ENCODE peak calls at places on chromosomes 5 and 9, in seven cellular contexts. G, H, X, Y, O, A and Q are unnamed samples.

GRCh38 chr5:2767089-2767488 is 15.6 kb upstream of the IRX2 start:
- DNase-seq in H (no peak), G (no peak), A (no peak), X (no peak), Y (no peak), O (no peak), Q (no peak)

GRCh38 chr9:25691786-25692185 is 13.5 kb upstream of the TUSC1 start:
- DNase-seq in H (no peak), X (no peak), A (no peak), Y (no peak), O (no peak), G (no peak), Q (no peak)

GRCh38 chr9:79346350-79347020 is 225.3 kb upstream of the TLE4 start:
- DNase-seq in X (no peak), Y (no peak), H (no peak), O (no peak), A (no peak), G (no peak), Q (no peak)

GRCh38 chr5:44613951-44614350 is 194.8 kb upstream of the MRPS30 start:
- DNase-seq in G (no peak), H (no peak), Y (no peak), X (no peak), O (no peak), A (no peak), Q (no peak)

GRCh38 chr5:81429363-81429762 is 35.4 kb upstream of the ACOT12 start:
- DNase-seq in Y (no peak), O (no peak), G (no peak), H (no peak), A (no peak), X (no peak), Q (no peak)

GRCh38 chr9:115198018-115198417 is 80.1 kb upstream of the TNC start:
- DNase-seq in Y (no peak), H (no peak), X (no peak), G (no peak), A (no peak), O (no peak), Q (no peak)

GRCh38 chr9:82903503-82903902 is 159.4 kb downstream of the RASEF start:
- DNase-seq in Y (no peak), A (no peak), H (no peak), X (no peak), O (no peak), G (no peak), Q (peak; percentile 28)

GRCh38 chr5:16131878-16132277 is 47.7 kb downstream of the MARCHF11 start:
- DNase-seq in H (no peak), Y (no peak), X (no peak), O (no peak), A (no peak), G (no peak), Q (no peak)

GRCh38 chr9:120757268-120757900 is 35.8 kb downstream of the FBXW2 start:
- DNase-seq in O (no peak), Y (no peak), A (no peak), X (no peak), H (no peak), G (no peak), Q (no peak)

GRCh38 chr5:18113724-18114123 is 479.5 kb downstream of the TAF11L14 start:
- DNase-seq in G (no peak), O (no peak), A (no peak), H (no peak), X (no peak), Y (no peak), Q (no peak)

GRCh38 chr5:32836176-32836575 is 125.1 kb downstream of the NPR3 start:
- DNase-seq in X (no peak), A (no peak), O (no peak), G (no peak), H (no peak), Y (no peak), Q (no peak)

GRCh38 chr5:180816608-180817534 is 14.3 kb upstream of the MGAT1 start:
- DNase-seq in Y (no peak), X (no peak), G (no peak), H (no peak), O (no peak), A (no peak), Q (peak; percentile 54)

GRCh38 chr9:99158629-99159028 is 53.7 kb downstream of the TGFBR1 start:
- DNase-seq in X (no peak), O (no peak), Y (no peak), G (no peak), H (peak; percentile 38), A (no peak), Q (no peak)

GRCh38 chr9:37191403-37192089 is 71.2 kb downstream of the ZCCHC7 start:
- DNase-seq in Y (no peak), X (no peak), A (no peak), O (no peak), G (no peak), H (no peak), Q (no peak)

GRCh38 chr9:136544549-136545064 is 1.2 kb downstream of the NOTCH1 start:
- DNase-seq in X (peak; percentile 70), H (no peak), G (no peak), Y (no peak), A (no peak), O (no peak), Q (no peak)

GRCh38 chr9:78614892-78615291 is 318.0 kb downstream of the PSAT1 start:
- DNase-seq in X (no peak), Y (no peak), A (no peak), O (no peak), G (no peak), H (no peak), Q (no peak)

GRCh38 chr5:138011991-138012390 is 20.9 kb downstream of the FAM13B start:
- DNase-seq in X (no peak), O (no peak), Y (no peak), H (no peak), G (no peak), A (no peak), Q (no peak)

GRCh38 chr5:16178745-16179372 is 732 bp downstream of the MARCHF11 start:
- DNase-seq in O (no peak), X (peak; percentile 58), H (peak; percentile 4), G (peak; percentile 96), Y (peak; percentile 67), A (no peak), Q (peak; percentile 53)

GRCh38 chr9:96027271-96028131 is 152.0 kb downstream of the ERCC6L2 start:
- DNase-seq in Y (no peak), O (no peak), G (peak; percentile 43), H (no peak), A (no peak), X (no peak), Q (no peak)

GRCh38 chr5:57277085-57277484 is 103.2 kb downstream of the GPBP1 start:
- DNase-seq in G (no peak), H (no peak), Y (no peak), A (peak; percentile 13), X (no peak), O (no peak), Q (no peak)

DNA sequence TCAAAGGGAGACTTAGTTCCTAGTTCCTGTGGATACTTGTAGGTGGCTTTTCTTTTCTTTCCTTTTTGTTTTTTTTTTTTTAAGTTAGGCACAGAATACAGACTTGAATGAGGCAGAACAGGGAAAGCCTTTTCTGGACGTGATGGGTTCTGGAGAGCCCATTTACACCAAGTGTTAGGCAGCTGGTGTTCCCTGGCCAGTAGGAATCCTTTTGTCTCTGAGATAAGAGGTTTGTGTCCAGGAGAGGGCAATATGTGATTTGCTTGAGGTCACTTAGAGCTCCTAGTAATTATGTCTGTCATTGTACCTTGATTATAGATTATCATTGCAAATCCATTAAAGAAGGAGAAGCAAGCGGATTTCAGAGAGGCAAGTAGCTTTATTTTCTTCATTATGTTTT is 9.1 kb downstream of the MEGF10 start:
- DNase-seq in H (no peak), Y (no peak), G (no peak), X (no peak), A (no peak), O (no peak), Q (no peak)
- TF ChIP-seq SP1 in H (no peak), Y (no peak), G (no peak), X (no peak), A (no peak), O (no peak), Q (no peak)

GRCh38 chr5:153719324-153719723 is 228.9 kb downstream of the GRIA1 start:
- DNase-seq in G (no peak), H (no peak), O (no peak), Y (no peak), A (no peak), X (no peak), Q (no peak)
- TF ChIP-seq SP1 in G (no peak), H (no peak), O (no peak), Y (no peak), A (no peak), X (no peak), Q (no peak)

DNA sequence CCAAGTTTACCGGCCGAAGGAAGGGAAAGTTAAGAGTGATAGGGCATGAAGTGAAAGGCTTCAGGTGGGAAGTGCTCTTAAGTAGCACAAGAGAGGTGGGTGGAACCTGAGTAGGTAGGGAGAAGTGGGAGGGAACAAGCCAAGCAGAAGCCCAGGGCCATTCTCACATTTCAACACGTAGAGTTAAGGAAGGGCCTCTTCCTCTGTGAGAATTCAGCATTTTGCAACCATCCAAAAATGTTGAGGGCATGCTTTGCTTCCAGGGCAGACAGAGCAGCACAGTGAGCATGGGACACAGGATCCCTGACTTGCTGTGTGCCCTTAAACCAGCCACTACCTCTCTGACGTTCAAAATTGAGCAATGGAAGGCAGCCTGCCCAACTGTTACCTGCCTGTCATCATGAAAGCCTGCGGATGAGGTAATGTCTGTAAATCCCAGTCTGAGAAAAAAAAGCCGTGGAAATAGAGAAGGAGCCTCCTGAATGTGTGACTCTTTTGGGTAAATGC is 3.3 kb downstream of the CYFIP2 start:
- DNase-seq in H (no peak), Y (no peak), G (no peak), X (no peak), A (no peak), O (no peak), Q (no peak)
- TF ChIP-seq SP1 in H (no peak), Y (peak; percentile 12), G (no peak), X (no peak), A (no peak), O (no peak), Q (no peak)

DNA sequence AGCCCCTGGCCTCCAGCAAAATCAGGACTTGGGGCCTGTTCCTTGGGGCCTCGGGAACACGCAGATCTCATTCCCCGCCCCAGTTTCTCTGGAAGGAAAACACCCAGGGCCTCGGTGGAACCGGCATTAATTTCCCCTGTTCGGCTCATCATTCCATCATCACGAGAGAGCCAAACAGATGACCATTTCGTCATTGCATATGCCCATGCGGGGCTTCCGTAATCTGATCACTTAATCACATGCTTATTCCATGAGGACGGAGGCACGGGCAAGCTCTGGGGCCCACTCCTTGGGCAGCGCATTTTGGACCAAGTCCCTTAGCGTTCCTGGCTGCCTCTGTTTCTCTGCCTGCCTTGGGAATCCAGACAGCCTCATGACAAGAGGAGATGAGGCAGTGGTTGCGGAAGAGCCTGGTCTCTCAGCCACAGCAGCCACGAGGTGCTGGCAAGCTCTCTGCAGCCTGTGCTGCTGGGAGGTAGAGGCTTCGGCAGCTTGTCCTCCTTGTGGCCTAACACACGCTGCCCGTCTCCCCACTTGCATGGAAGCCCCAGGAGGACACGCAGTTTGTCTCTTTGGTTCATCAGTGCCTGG is 65.0 kb upstream of the IER5L start:
- DNase-seq in O (no peak), G (no peak), H (no peak), A (no peak), Y (no peak), X (no peak), Q (no peak)
- TF ChIP-seq SP1 in O (no peak), G (no peak), H (no peak), A (no peak), Y (no peak), X (no peak), Q (no peak)